ENCODE peak calls at places on chromosomes 13 and 19, in six cellular contexts. W, Y, S, E, X and C are unnamed samples.
A peak's percentile ranks its signal among the peaks of the same experiment; 100 is the strongest.

GRCh38 chr13:91133941-91134772 is 213.3 kb upstream of the MIR17HG start:
- DNase-seq in W (peak; percentile 34), Y (peak; percentile 17), S (peak; percentile 60), E (peak; percentile 62), X (peak; percentile 48), C (peak; percentile 31)

GRCh38 chr13:92029641-92030040 is 631.2 kb downstream of the GPC5 start:
- DNase-seq in W (no peak), Y (no peak), S (no peak), E (no peak), X (no peak), C (no peak)

GRCh38 chr13:72368031-72368430 is 359.4 kb downstream of the MZT1 start:
- DNase-seq in W (no peak), Y (no peak), S (peak; percentile 9), E (no peak), X (no peak), C (no peak)

GRCh38 chr19:48461982-48462655 is 6.7 kb downstream of the KCNJ14 start:
- DNase-seq in W (no peak), Y (no peak), S (no peak), E (no peak), X (no peak), C (peak; percentile 51)

GRCh38 chr13:39317284-39317683 is 279.0 kb downstream of the NHLRC3 start:
- DNase-seq in W (no peak), Y (no peak), S (peak; percentile 61), E (peak; percentile 5), X (no peak), C (no peak)

GRCh38 chr19:36489920-36490415 is 607 bp upstream of the ZNF566 start:
- DNase-seq in W (peak; percentile 86), Y (no peak), S (peak; percentile 96), E (peak; percentile 78), X (peak; percentile 71), C (peak; percentile 81)

GRCh38 chr19:19077103-19077502 is 13.3 kb downstream of the SLC25A42 start:
- DNase-seq in W (no peak), Y (no peak), S (no peak), E (no peak), X (no peak), C (no peak)

GRCh38 chr13:90908792-90909191 is 438.7 kb upstream of the MIR17HG start:
- DNase-seq in W (no peak), Y (no peak), S (no peak), E (no peak), X (no peak), C (no peak)

DNA sequence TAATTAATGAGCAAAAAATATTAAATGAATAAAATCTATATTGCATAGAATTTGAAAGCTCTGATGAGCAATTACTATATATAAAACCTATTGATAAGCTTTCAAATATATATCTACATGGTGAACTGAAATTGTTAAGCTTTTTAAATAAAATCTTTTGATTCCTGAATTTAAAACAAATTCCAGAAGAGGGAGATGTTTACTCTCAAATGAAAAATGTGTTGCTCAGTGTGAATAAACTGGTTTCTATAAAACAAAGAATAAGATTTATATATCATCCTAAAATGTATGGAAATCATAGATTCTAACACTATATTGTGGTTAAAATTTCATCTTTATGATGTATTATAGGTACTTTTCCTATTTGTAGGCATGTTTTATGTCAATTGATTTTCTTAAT is 171.5 kb upstream of the SLITRK6 start:
- DNase-seq in W (no peak), Y (no peak), S (no peak), E (no peak), X (no peak), C (no peak)
- TF ChIP-seq CTCF in W (no peak), Y (peak; percentile 33), S (no peak), E (no peak), X (no peak), C (peak; percentile 19)

DNA sequence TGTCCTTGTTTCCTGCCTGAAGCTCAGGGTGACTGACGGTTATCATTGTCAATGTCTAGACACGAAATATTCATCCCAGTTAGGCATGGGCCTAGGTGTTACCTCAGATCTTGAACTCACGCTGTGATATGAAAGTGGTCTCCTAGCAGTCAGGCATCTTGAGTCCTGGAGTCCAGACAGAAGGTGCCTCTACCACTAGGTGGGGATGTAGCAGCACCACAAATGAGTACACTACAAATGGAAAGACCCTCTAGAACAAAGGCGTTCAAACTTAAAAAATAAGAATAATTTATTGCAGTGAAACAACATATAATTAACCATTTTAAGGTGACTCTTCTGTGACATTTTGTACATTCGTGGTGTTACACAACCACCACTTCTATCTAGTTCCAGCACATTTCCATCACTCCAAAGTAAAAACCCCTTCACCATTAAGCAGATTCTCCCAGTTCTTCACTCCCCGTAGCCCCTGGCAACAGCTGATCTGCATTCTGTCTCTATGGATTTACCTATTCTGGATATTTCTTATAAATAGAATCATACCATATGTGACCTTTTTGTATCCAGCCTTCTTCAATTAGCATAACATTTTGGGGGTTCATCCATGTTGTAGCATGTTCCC is 11.9 kb upstream of the FRY start:
- DNase-seq in W (peak; percentile 71), Y (peak; percentile 25), S (peak; percentile 63), E (peak; percentile 56), X (peak; percentile 50), C (peak; percentile 47)
- TF ChIP-seq CTCF in W (peak; percentile 65), Y (peak; percentile 76), S (peak; percentile 93), E (peak; percentile 48), X (peak; percentile 73), C (peak; percentile 69)

DNA sequence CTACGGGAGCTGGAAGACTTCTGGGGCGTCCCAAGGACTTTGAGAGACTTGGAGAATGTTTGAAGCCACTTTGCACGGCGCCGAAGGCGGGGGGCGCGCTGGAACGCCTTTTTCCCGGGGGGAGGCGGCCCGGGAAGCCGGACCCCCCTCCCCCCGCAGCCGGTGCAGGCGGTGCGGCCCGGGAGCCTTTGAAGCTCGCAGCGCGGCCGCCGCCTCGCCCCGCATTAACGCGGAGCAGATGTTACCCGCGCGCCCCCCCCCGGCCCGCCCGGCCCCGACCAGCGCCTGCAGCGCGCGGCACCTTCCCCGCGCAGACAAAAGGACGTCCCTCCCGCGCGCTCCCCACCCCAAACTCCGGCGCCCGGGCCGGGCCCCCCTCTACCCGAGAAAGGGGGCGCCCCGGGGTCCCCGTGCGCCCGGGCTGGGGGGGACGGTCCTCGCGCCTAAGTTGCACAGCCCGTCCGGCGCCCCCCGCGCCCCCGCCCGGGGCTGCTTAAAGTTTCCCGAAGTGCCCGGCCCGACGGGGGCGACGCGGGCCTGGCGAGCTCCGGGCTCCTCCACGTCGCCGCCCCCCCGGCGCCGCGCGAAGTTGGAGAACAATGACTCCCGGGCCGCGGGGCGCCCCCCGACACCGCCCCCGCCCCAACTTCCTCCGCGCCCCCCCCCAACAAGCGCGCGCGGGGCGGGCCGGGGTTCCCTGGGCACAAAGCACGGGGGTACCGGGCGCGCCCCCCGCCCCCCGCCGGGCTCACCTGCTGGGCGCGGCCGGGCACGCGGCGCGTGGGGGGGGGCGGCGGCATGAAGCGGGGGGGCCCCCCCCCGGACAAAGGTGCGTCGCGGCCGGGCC is 644 bp downstream of the TCF3 start:
- DNase-seq in W (no peak), Y (no peak), S (peak; percentile 37), E (peak; percentile 59), X (peak; percentile 48), C (peak; percentile 48)
- TF ChIP-seq CTCF in W (no peak), Y (no peak), S (no peak), E (no peak), X (no peak), C (no peak)

GRCh38 chr13:80341098-80341701 is at the start of gene SPRY2:
- DNase-seq in W (peak; percentile 81), Y (peak; percentile 88), S (peak; percentile 97), E (peak; percentile 96), X (peak; percentile 92), C (peak; percentile 90)
- TF ChIP-seq CTCF in W (no peak), Y (peak; percentile 39), S (no peak), E (no peak), X (no peak), C (no peak)

GRCh38 chr19:3132971-3133792 is 2.7 kb upstream of the GNA15 start:
- DNase-seq in W (peak; percentile 85), Y (no peak), S (peak; percentile 48), E (peak; percentile 36), X (no peak), C (no peak)

GRCh38 chr19:3131168-3131567 is 4.7 kb upstream of the GNA15 start:
- DNase-seq in W (no peak), Y (no peak), S (no peak), E (no peak), X (no peak), C (no peak)

GRCh38 chr19:3124630-3125029 is 11.2 kb upstream of the GNA15 start:
- DNase-seq in W (peak; percentile 34), Y (no peak), S (no peak), E (no peak), X (no peak), C (no peak)

GRCh38 chr19:3125900-3126524 is 9.8 kb upstream of the GNA15 start:
- DNase-seq in W (peak; percentile 84), Y (peak; percentile 57), S (peak; percentile 16), E (peak; percentile 80), X (peak; percentile 76), C (peak; percentile 73)

GRCh38 chr19:3129112-3129511 is 6.7 kb upstream of the GNA15 start:
- DNase-seq in W (no peak), Y (no peak), S (peak; percentile 45), E (no peak), X (no peak), C (no peak)
- TF ChIP-seq CTCF in W (peak; percentile 19), Y (peak; percentile 59), S (peak; percentile 55), E (peak; percentile 31), X (peak; percentile 34), C (no peak)

GRCh38 chr13:68927387-68928026 is 1180.1 kb upstream of the ATXN8OS start:
- DNase-seq in W (no peak), Y (no peak), S (peak; percentile 25), E (peak; percentile 14), X (peak; percentile 28), C (peak; percentile 43)
- TF ChIP-seq CTCF in W (no peak), Y (peak; percentile 79), S (peak; percentile 24), E (peak; percentile 15), X (peak; percentile 70), C (peak; percentile 42)

GRCh38 chr19:42317535-42317934 is 4.4 kb downstream of the TMEM145 start:
- DNase-seq in W (no peak), Y (no peak), S (no peak), E (no peak), X (no peak), C (no peak)
- TF ChIP-seq CTCF in W (peak; percentile 6), Y (no peak), S (no peak), E (no peak), X (no peak), C (no peak)

DNA sequence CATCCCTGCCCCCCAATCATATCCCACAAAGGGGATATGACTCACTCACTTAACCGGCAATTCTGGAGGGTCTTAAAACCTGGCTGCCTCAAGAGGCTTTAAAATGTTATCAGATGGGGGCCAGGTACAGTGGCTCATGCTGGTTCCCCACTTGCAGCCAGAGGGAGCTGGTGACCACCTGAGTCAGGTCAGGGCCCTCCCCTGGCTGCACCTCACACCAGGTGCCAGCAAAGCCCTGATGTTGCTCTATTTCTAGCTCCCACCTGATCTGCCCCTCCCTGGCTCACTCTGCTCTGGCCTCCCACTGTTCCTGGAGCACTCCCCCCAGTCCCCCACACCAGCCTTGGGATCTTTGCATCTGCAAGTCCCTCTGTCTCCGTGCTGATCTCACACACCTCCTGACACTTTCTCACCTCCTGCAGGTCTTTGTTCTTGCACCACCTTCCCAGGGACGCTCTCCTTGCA is 14.2 kb downstream of the HPN start:
- DNase-seq in W (no peak), Y (no peak), S (no peak), E (peak; percentile 37), X (no peak), C (no peak)
- TF ChIP-seq CTCF in W (peak; percentile 10), Y (peak; percentile 62), S (no peak), E (no peak), X (peak; percentile 34), C (peak; percentile 32)